ENCODE peak calls at places on chromosomes 2 and 18, in seven cellular contexts. One of them, this sample, is unnamed.

GRCh38 chr2:217349251-217349650 is 489.4 kb upstream of the TNP1 start:
- DNase-seq in K562: no peak
- DNase-seq in HCT116: no peak
- DNase-seq in H1: no peak
- DNase-seq in HepG2: no peak
- DNase-seq in Panc1: no peak
- DNase-seq in GM12878: no peak
- DNase-seq in this sample: no peak

GRCh38 chr2:209380278-209380677 is 43.6 kb upstream of the MAP2 start:
- DNase-seq in K562: no peak
- DNase-seq in HCT116: no peak
- DNase-seq in H1: no peak
- DNase-seq in HepG2: no peak
- DNase-seq in Panc1: no peak
- DNase-seq in GM12878: peak; percentile 56
- DNase-seq in this sample: no peak

GRCh38 chr2:1869987-1870386 is 125.7 kb upstream of the PXDN start:
- DNase-seq in K562: no peak
- DNase-seq in HCT116: no peak
- DNase-seq in H1: no peak
- DNase-seq in HepG2: no peak
- DNase-seq in Panc1: no peak
- DNase-seq in GM12878: no peak
- DNase-seq in this sample: no peak

GRCh38 chr2:86818114-86818801 is 27.5 kb upstream of the CD8A start:
- DNase-seq in K562: no peak
- DNase-seq in HCT116: no peak
- DNase-seq in H1: no peak
- DNase-seq in HepG2: no peak
- DNase-seq in Panc1: no peak
- DNase-seq in GM12878: no peak
- DNase-seq in this sample: no peak

GRCh38 chr2:233068762-233069418 is 8.7 kb downstream of the INPP5D start:
- DNase-seq in K562: no peak
- DNase-seq in HCT116: no peak
- DNase-seq in H1: no peak
- DNase-seq in HepG2: no peak
- DNase-seq in Panc1: no peak
- DNase-seq in GM12878: no peak
- DNase-seq in this sample: no peak

GRCh38 chr2:105886029-105886454 is 141.3 kb downstream of the NCK2 start:
- DNase-seq in K562: no peak
- DNase-seq in HCT116: no peak
- DNase-seq in H1: no peak
- DNase-seq in HepG2: no peak
- DNase-seq in Panc1: no peak
- DNase-seq in GM12878: no peak
- DNase-seq in this sample: no peak

GRCh38 chr2:182594286-182594685 is 121.8 kb upstream of the DNAJC10 start:
- DNase-seq in K562: no peak
- DNase-seq in HCT116: no peak
- DNase-seq in H1: no peak
- DNase-seq in HepG2: no peak
- DNase-seq in Panc1: no peak
- DNase-seq in GM12878: no peak
- DNase-seq in this sample: no peak

GRCh38 chr18:76997951-76998808 is 134.4 kb downstream of the MBP start:
- DNase-seq in K562: no peak
- DNase-seq in HCT116: no peak
- DNase-seq in H1: no peak
- DNase-seq in HepG2: no peak
- DNase-seq in Panc1: no peak
- DNase-seq in GM12878: no peak
- DNase-seq in this sample: no peak

GRCh38 chr2:42046819-42047487 is 868 bp upstream of the PKDCC start:
- DNase-seq in K562: no peak
- DNase-seq in HCT116: no peak
- DNase-seq in H1: peak; percentile 70
- DNase-seq in HepG2: peak; percentile 58
- DNase-seq in Panc1: no peak
- DNase-seq in GM12878: no peak
- DNase-seq in this sample: peak; percentile 63

GRCh38 chr2:134220525-134220924 is 33.3 kb upstream of the MGAT5 start:
- DNase-seq in K562: no peak
- DNase-seq in HCT116: no peak
- DNase-seq in H1: no peak
- DNase-seq in HepG2: no peak
- DNase-seq in Panc1: no peak
- DNase-seq in GM12878: no peak
- DNase-seq in this sample: no peak

GRCh38 chr18:75405341-75405740 is 22.2 kb downstream of the SMIM21 start:
- DNase-seq in K562: no peak
- DNase-seq in HCT116: no peak
- DNase-seq in H1: no peak
- DNase-seq in HepG2: no peak
- DNase-seq in Panc1: no peak
- DNase-seq in GM12878: no peak
- DNase-seq in this sample: no peak

GRCh38 chr18:44654555-44654954 is 26.1 kb upstream of the SETBP1 start:
- DNase-seq in K562: no peak
- DNase-seq in HCT116: no peak
- DNase-seq in H1: no peak
- DNase-seq in HepG2: no peak
- DNase-seq in Panc1: no peak
- DNase-seq in GM12878: no peak
- DNase-seq in this sample: no peak
- H3K27ac ChIP-seq in K562: no peak overlapping the region
- H3K27ac ChIP-seq in HCT116: no peak overlapping the region
- H3K27ac ChIP-seq in H1: no peak overlapping the region
- H3K27ac ChIP-seq in HepG2: no peak overlapping the region
- H3K27ac ChIP-seq in Panc1: no peak overlapping the region
- H3K27ac ChIP-seq in GM12878: no peak overlapping the region
- H3K27ac ChIP-seq in this sample: no peak overlapping the region

DNA sequence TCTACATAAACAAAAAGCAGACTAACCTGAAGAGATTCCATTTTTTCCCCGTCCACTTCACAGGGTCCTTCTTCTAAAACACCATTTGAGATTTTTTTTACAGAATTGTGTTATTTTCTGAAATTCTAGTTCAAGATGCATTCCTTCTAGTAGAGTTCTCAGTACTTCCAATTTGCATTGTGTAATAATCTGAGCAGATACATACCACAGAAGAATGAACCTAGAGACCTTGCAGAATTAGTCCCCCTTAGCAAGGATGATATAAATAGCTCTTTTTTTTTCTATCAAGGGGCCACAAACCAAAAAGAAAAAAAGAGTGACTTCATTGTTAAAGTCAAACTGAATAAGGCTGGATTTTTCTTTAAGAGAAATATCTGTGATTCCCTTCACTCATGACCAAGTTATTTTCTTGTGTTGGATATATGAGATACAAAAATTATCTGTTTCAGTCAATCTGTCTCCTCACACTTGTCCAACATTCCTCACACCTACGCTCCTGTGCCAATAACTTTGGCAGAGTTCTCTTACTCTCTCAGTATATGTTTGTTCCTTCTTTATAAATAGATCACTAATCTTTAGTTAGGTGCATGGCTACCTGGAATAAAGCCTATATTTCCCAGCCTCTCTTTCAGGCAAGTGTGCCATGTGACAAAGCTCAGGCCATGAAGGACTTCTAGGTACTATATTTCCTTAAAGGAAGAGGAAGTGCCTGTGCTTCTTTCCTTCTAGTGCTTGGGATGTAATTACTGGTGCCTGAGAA is 183.5 kb downstream of the ZNF385B start:
- DNase-seq in K562: no peak
- DNase-seq in HCT116: no peak
- DNase-seq in H1: no peak
- DNase-seq in HepG2: no peak
- DNase-seq in Panc1: no peak
- DNase-seq in GM12878: no peak
- DNase-seq in this sample: no peak
- TF ChIP-seq SIN3A in K562: no peak
- TF ChIP-seq SIN3A in HCT116: no peak
- TF ChIP-seq SIN3A in H1: no peak
- TF ChIP-seq SIN3A in HepG2: no peak
- TF ChIP-seq SIN3A in Panc1: no peak
- TF ChIP-seq SIN3A in GM12878: no peak
- TF ChIP-seq SIN3A in this sample: no peak

GRCh38 chr18:56067216-56067611 is 479.2 kb upstream of the TCF4 start:
- DNase-seq in K562: no peak
- DNase-seq in HCT116: no peak
- DNase-seq in H1: no peak
- DNase-seq in HepG2: no peak
- DNase-seq in Panc1: no peak
- DNase-seq in GM12878: no peak
- DNase-seq in this sample: peak; percentile 19
- H3K27ac ChIP-seq in K562: no peak overlapping the region
- H3K27ac ChIP-seq in HCT116: no peak overlapping the region
- H3K27ac ChIP-seq in H1: no peak overlapping the region
- H3K27ac ChIP-seq in HepG2: no peak overlapping the region
- H3K27ac ChIP-seq in Panc1: no peak overlapping the region
- H3K27ac ChIP-seq in GM12878: no peak overlapping the region
- H3K27ac ChIP-seq in this sample: peak overlapping the region; percentile 47

DNA sequence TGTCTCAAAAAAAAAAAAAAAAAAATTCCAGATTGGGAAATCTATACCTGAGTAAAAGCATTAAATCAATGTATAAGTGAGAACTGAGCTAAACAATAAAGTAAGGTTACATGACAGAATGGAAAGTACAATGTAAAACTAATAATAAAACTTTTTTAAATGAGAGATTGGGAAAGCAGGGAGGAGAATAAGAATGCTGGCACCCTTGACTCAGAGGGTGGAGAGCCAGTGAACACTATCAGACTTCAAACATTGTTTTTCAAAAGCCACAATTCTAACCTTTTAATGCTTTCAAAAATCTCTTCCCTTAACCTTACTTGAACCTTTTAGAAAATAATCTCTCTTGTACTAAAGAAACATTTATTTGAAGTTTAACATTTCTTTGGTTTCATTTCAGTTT is 63.5 kb downstream of the TBC1D8 start:
- DNase-seq in K562: no peak
- DNase-seq in HCT116: no peak
- DNase-seq in H1: no peak
- DNase-seq in HepG2: no peak
- DNase-seq in Panc1: no peak
- DNase-seq in GM12878: no peak
- DNase-seq in this sample: no peak
- TF ChIP-seq SIN3A in K562: no peak
- TF ChIP-seq SIN3A in HCT116: no peak
- TF ChIP-seq SIN3A in H1: no peak
- TF ChIP-seq SIN3A in HepG2: no peak
- TF ChIP-seq SIN3A in Panc1: no peak
- TF ChIP-seq SIN3A in GM12878: no peak
- TF ChIP-seq SIN3A in this sample: no peak

GRCh38 chr2:149648282-149649030 is 60.9 kb upstream of the MMADHC start:
- DNase-seq in K562: no peak
- DNase-seq in HCT116: no peak
- DNase-seq in H1: no peak
- DNase-seq in HepG2: no peak
- DNase-seq in Panc1: peak; percentile 33
- DNase-seq in GM12878: no peak
- DNase-seq in this sample: no peak
- H3K27ac ChIP-seq in K562: no peak overlapping the region
- H3K27ac ChIP-seq in HCT116: no peak overlapping the region
- H3K27ac ChIP-seq in H1: no peak overlapping the region
- H3K27ac ChIP-seq in HepG2: no peak overlapping the region
- H3K27ac ChIP-seq in Panc1: no peak overlapping the region
- H3K27ac ChIP-seq in GM12878: no peak overlapping the region
- H3K27ac ChIP-seq in this sample: peak overlapping the region; percentile 94

This sample was measured in SK-N-SH.